ENCODE peak calls at places on chromosomes 11 and 22, in six cellular contexts. C, X, R, A, H and B are unnamed samples.

GRCh38 chr11:11521306-11522002 is 100.4 kb downstream of the GALNT18 start:
- DNase-seq in C (no peak), X (no peak), R (no peak), A (no peak), H (no peak), B (no peak)

GRCh38 chr11:118301600-118302195 is 2.8 kb upstream of the CD3E start:
- DNase-seq in C (no peak), X (no peak), R (no peak), A (no peak), H (no peak), B (no peak)

GRCh38 chr11:68047437-68048290 is 8.8 kb downstream of the TCIRG1 start:
- DNase-seq in C (no peak), X (no peak), R (no peak), A (no peak), H (no peak), B (no peak)

GRCh38 chr11:134724779-134725140 is 312.7 kb upstream of the B3GAT1 start:
- DNase-seq in C (no peak), X (no peak), R (no peak), A (no peak), H (no peak), B (no peak)

GRCh38 chr11:64831411-64831891 is 13.0 kb downstream of the CDC42BPG start:
- DNase-seq in C (no peak), X (no peak), R (no peak), A (no peak), H (no peak), B (no peak)

GRCh38 chr11:36023922-36024321 is 80.1 kb downstream of the LDLRAD3 start:
- DNase-seq in C (no peak), X (no peak), R (no peak), A (no peak), H (no peak), B (no peak)

GRCh38 chr11:1643146-1643690 is 13.6 kb downstream of the KRTAP5-5 start:
- DNase-seq in C (no peak), X (no peak), R (no peak), A (no peak), H (no peak), B (no peak)

GRCh38 chr22:46966495-46966845 is 204.0 kb downstream of the TBC1D22A start:
- DNase-seq in C (no peak), X (no peak), R (no peak), A (no peak), H (no peak), B (no peak)

GRCh38 chr11:71156301-71156700 is 96.1 kb downstream of the SHANK2 start:
- DNase-seq in C (no peak), X (no peak), R (no peak), A (no peak), H (no peak), B (no peak)

GRCh38 chr11:93481279-93481678 is 61.9 kb downstream of the SMCO4 start:
- DNase-seq in C (no peak), X (no peak), R (no peak), A (no peak), H (no peak), B (peak; percentile 11)

GRCh38 chr11:107858217-107859070 is at the start of gene SLC35F2:
- DNase-seq in C (no peak), X (peak; percentile 80), R (peak; percentile 74), A (peak; percentile 89), H (peak; percentile 68), B (peak; percentile 76)

GRCh38 chr11:99632969-99633368 is 612.2 kb downstream of the CNTN5 start:
- DNase-seq in C (no peak), X (no peak), R (no peak), A (no peak), H (no peak), B (no peak)

GRCh38 chr11:5251746-5252145 is 2.1 kb upstream of the HBG1 start:
- DNase-seq in C (no peak), X (no peak), R (no peak), A (no peak), H (no peak), B (no peak)

GRCh38 chr11:1479006-1479677 is 7.4 kb downstream of the MOB2 start:
- DNase-seq in C (no peak), X (no peak), R (no peak), A (no peak), H (no peak), B (no peak)

GRCh38 chr11:124470516-124471231 is 25.2 kb upstream of the OR8B8 start:
- DNase-seq in C (no peak), X (no peak), R (no peak), A (no peak), H (no peak), B (no peak)

GRCh38 chr11:102457865-102458264 is 5.3 kb upstream of the TMEM123 start:
- DNase-seq in C (no peak), X (no peak), R (no peak), A (no peak), H (no peak), B (no peak)

GRCh38 chr11:61694971-61695706 is 14.9 kb downstream of the DAGLA start:
- DNase-seq in C (peak; percentile 19), X (no peak), R (no peak), A (no peak), H (peak; percentile 75), B (peak; percentile 51)
- TF ChIP-seq CTCF in C (peak; percentile 15), X (no peak), R (no peak), A (no peak), H (no peak), B (no peak)

GRCh38 chr22:32822188-32822877 is 20.8 kb downstream of the TIMP3 start:
- DNase-seq in C (no peak), X (no peak), R (no peak), A (no peak), H (no peak), B (no peak)
- TF ChIP-seq CTCF in C (no peak), X (no peak), R (no peak), A (no peak), H (no peak), B (no peak)

GRCh38 chr22:49076300-49077035 is 751.2 kb downstream of the BRD1 start:
- DNase-seq in C (no peak), X (no peak), R (no peak), A (no peak), H (no peak), B (no peak)
- TF ChIP-seq CTCF in C (no peak), X (no peak), R (no peak), A (no peak), H (no peak), B (no peak)

GRCh38 chr22:21098099-21098671 is 52.4 kb downstream of the LRRC74B start:
- DNase-seq in C (no peak), X (no peak), R (no peak), A (no peak), H (no peak), B (no peak)
- TF ChIP-seq CTCF in C (no peak), X (no peak), R (no peak), A (peak; percentile 12), H (no peak), B (peak; percentile 17)

DNA sequence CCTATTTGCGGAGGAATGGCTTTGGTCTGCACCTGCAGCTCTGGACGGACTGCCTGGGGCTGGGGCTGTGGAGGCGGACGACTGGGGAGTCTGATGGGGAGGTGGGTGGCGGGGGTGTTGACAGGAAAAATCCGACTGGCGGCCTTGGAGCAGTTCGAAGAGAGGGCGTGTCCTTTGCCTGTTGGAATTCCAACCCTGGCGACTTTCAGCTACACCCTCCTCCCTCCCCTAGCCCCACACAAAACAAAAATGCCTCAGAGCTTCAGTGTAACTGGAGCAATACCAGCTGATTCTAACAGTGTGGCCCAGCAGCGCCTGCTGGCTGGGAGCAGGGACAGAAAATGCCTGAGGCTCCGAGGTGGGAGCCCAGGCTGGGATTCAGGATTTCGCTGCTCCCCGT is 85.4 kb downstream of the ATXN10 start:
- DNase-seq in C (no peak), X (no peak), R (no peak), A (no peak), H (peak; percentile 50), B (no peak)
- TF ChIP-seq CTCF in C (peak; percentile 18), X (no peak), R (no peak), A (no peak), H (no peak), B (no peak)